ENCODE peak calls at places on chromosomes 12 and 14, in six cellular contexts. Q is ovary, P is transverse colon, A is stomach, V is SK-N-SH, B is GM12878. L is an unnamed sample.

GRCh38 chr12:110737532-110737931 is 5.2 kb downstream of the PPP1CC start:
- DNase-seq in Q (no peak), P (no peak), A (no peak), V (no peak), B (no peak), L (no peak)

GRCh38 chr12:117825827-117826226 is 143.0 kb downstream of the KSR2 start:
- DNase-seq in Q (no peak), P (no peak), A (no peak), V (no peak), B (no peak), L (no peak)

GRCh38 chr12:75878382-75878720 is 153.2 kb downstream of the PHLDA1 start:
- DNase-seq in Q (peak; percentile 11), P (no peak), A (no peak), V (no peak), B (no peak), L (no peak)

GRCh38 chr12:1544991-1545700 is 49.2 kb downstream of the FBXL14 start:
- DNase-seq in Q (no peak), P (no peak), A (no peak), V (no peak), B (no peak), L (no peak)

GRCh38 chr14:50123062-50123461 is 6.7 kb upstream of the VCPKMT start:
- DNase-seq in Q (no peak), P (no peak), A (no peak), V (no peak), B (no peak), L (no peak)

GRCh38 chr14:23252420-23253333 is 14.9 kb downstream of the RNF212B start:
- DNase-seq in Q (no peak), P (no peak), A (no peak), V (no peak), B (no peak), L (no peak)

GRCh38 chr14:50231475-50232275 is at the start of gene SOS2:
- DNase-seq in Q (peak; percentile 86), P (peak; percentile 92), A (peak; percentile 88), V (peak; percentile 95), B (peak; percentile 43), L (peak; percentile 77)

GRCh38 chr12:131843527-131843926 is 15.3 kb downstream of the MMP17 start:
- DNase-seq in Q (no peak), P (no peak), A (no peak), V (no peak), B (no peak), L (no peak)

GRCh38 chr14:20469890-20470858 is 968 bp downstream of the PNP start:
- DNase-seq in Q (no peak), P (peak; percentile 49), A (peak; percentile 40), V (peak; percentile 24), B (no peak), L (no peak)

GRCh38 chr12:54363047-54363446 is 1.2 kb downstream of the GPR84 start:
- DNase-seq in Q (no peak), P (no peak), A (no peak), V (no peak), B (no peak), L (no peak)

GRCh38 chr12:109844091-109844490 is 10.9 kb upstream of the TRPV4 start:
- DNase-seq in Q (no peak), P (no peak), A (no peak), V (no peak), B (no peak), L (no peak)

GRCh38 chr12:104456950-104457745 is 400 bp downstream of the CHST11 start:
- DNase-seq in Q (peak; percentile 63), P (peak; percentile 66), A (peak; percentile 60), V (peak; percentile 81), B (no peak), L (peak; percentile 80)

GRCh38 chr12:48882325-48882687 is 16.6 kb upstream of the RND1 start:
- DNase-seq in Q (no peak), P (no peak), A (peak; percentile 56), V (no peak), B (no peak), L (no peak)

GRCh38 chr12:68094195-68094594 is 65.3 kb downstream of the IFNG start:
- DNase-seq in Q (no peak), P (no peak), A (no peak), V (no peak), B (no peak), L (no peak)

GRCh38 chr14:101315802-101316296 is 245.4 kb upstream of the DIO3 start:
- DNase-seq in Q (no peak), P (no peak), A (no peak), V (no peak), B (no peak), L (no peak)

GRCh38 chr12:57149309-57149900 is 2.0 kb upstream of the LRP1-AS start:
- DNase-seq in Q (peak; percentile 88), P (peak; percentile 77), A (no peak), V (no peak), B (no peak), L (peak; percentile 69)

GRCh38 chr12:400828-401227 is 616 bp upstream of the CCDC77 start:
- DNase-seq in Q (no peak), P (no peak), A (no peak), V (no peak), B (no peak), L (no peak)

GRCh38 chr12:118611295-118611694 is 234.9 kb downstream of the SUDS3 start:
- DNase-seq in Q (no peak), P (no peak), A (peak; percentile 67), V (peak; percentile 16), B (no peak), L (no peak)

GRCh38 chr12:110658242-110658641 is 30.7 kb downstream of the HVCN1 start:
- DNase-seq in Q (no peak), P (no peak), A (no peak), V (no peak), B (no peak), L (no peak)

GRCh38 chr12:26285401-26285800 is 90.0 kb downstream of the SSPN start:
- DNase-seq in Q (no peak), P (no peak), A (no peak), V (no peak), B (no peak), L (no peak)

GRCh38 chr12:109822951-109823411 is 10.2 kb downstream of the TRPV4 start:
- DNase-seq in Q (no peak), P (no peak), A (peak; percentile 78), V (no peak), B (no peak), L (no peak)

GRCh38 chr14:96090441-96091148 is 51.4 kb downstream of the C14orf132 start:
- DNase-seq in Q (peak; percentile 44), P (peak; percentile 34), A (no peak), V (peak; percentile 83), B (no peak), L (peak; percentile 32)

GRCh38 chr14:94439453-94440057 is 13.0 kb downstream of the SERPINA11 start:
- DNase-seq in Q (no peak), P (no peak), A (no peak), V (no peak), B (no peak), L (no peak)

GRCh38 chr14:70809238-70810214 is at the start of gene MAP3K9:
- DNase-seq in Q (peak; percentile 86), P (peak; percentile 97), A (peak; percentile 97), V (peak; percentile 98), B (peak; percentile 89), L (no peak)

GRCh38 chr12:4412056-4412455 is 32.5 kb upstream of the FGF23 start:
- DNase-seq in Q (no peak), P (no peak), A (no peak), V (no peak), B (no peak), L (no peak)

GRCh38 chr14:28596336-28596735 is 170.3 kb upstream of the FOXG1 start:
- DNase-seq in Q (no peak), P (no peak), A (no peak), V (no peak), B (no peak), L (no peak)

GRCh38 chr12:51911788-51912711 is 4.7 kb downstream of the ACVRL1 start:
- DNase-seq in Q (no peak), P (peak; percentile 49), A (no peak), V (peak; percentile 77), B (no peak), L (no peak)

GRCh38 chr14:56569174-56569573 is 10.4 kb upstream of the TMEM260 start:
- DNase-seq in Q (no peak), P (no peak), A (no peak), V (no peak), B (no peak), L (no peak)

GRCh38 chr12:123096159-123096558 is 54.7 kb downstream of the PITPNM2 start:
- DNase-seq in Q (no peak), P (no peak), A (no peak), V (no peak), B (no peak), L (no peak)
- H3K4me1 ChIP-seq in Q (peaks cover 61% of the 10 kb centered on the region), P (peaks cover 50% of the 10 kb centered on the region), A (peaks cover 57% of the 10 kb centered on the region), V (no peaks in the 10 kb centered on the region), B (no peaks in the 10 kb centered on the region), L (peaks cover 29% of the 10 kb centered on the region)

DNA sequence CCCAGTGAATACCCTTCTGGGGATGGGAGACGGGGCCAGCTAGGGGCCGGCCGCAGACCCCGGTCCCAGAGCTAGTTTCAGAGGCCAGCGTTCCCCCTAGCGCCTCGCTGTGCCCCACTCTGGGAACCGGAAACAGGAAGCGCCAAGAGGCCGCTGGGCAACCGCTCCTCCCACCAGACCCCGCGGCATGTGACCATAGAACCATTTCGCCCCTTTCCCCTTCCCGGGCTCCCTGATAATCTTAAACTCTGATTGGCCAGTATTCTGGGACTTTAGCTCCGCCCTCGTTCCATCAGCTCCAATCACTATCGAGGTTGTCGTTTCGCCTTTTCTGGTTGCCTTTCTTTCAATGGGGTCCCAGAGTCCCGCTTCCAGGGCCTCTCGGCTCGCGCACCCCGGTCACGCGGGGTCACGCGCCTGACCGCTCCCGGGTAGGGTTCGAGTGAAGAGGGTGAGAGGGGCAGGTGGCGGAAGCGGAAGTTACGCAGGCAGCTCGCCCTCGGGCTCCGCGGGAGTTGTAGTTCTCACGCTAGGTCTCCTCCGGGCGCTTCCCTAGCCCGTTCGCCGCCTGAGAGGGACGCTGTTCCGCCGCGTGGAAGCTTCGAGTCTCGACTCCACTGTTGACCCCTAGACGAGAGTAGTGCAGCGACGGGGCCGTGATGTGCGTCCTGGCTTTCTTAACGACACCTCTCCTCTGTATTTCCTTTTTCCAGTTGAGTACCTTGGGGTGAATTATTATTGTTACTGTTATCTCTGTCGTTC is at the start of gene M6PR:
- DNase-seq in Q (peak; percentile 92), P (peak; percentile 94), A (peak; percentile 90), V (peak; percentile 90), B (peak; percentile 94), L (peak; percentile 80)
- TF ChIP-seq EP300 in Q (no peak), P (no peak), A (no peak), V (no peak), B (no peak), L (peak; percentile 91)

GRCh38 chr12:11577658-11578260 is 71.7 kb upstream of the ETV6 start:
- DNase-seq in Q (no peak), P (no peak), A (no peak), V (no peak), B (no peak), L (no peak)
- H3K27ac ChIP-seq in Q (no peak overlapping the region), P (no peak overlapping the region), A (no peak overlapping the region), V (no peak overlapping the region), B (peak overlapping the region; percentile 89), L (no peak overlapping the region)

DNA sequence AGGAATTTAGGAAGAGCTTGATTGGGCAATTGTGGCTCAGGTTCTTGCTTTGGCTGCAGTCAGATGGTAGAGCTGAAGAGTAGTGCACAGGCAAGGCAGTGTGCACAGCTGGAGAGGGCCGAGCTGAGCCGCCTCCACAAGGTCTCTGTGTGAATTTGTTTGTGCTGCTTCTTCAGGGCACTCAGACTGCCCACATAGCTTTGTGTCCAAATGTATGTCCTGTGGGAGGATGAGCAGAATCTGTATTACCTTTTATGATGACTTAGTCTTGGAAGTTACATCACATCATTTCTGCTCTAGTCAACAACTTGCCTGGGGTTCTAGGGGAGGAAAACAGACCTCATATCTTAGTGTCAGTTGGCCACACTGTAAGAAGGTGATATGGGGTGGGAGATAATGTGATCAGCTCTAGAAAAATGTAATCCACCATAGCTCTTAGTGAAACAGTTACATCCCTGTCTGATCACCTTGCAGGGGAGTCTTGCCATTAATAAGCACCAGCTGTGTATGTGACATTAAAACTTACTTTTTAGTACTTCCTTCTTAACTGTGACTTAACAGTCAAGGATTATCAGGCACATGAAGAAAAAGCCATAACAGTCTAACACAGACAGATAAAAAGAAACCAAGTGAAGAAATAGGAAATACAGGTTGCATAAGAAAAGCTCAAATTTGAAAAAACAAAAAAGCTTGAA is 53.4 kb downstream of the RCOR1 start:
- DNase-seq in Q (no peak), P (no peak), A (no peak), V (no peak), B (no peak), L (no peak)
- H3K4me1 ChIP-seq in Q (peaks cover 6% of the 10 kb centered on the region), P (peaks cover 29% of the 10 kb centered on the region), A (peaks cover 67% of the 10 kb centered on the region), V (no peaks in the 10 kb centered on the region), B (peaks cover 27% of the 10 kb centered on the region), L (no peaks in the 10 kb centered on the region)